ENCODE peak calls at places on chromosomes 4 and X, in five cellular contexts. One of them, this sample, is unnamed.
A peak's percentile ranks its signal among the peaks of the same experiment; 100 is the strongest.

GRCh38 chr4:41146196-41146595 is 68.1 kb downstream of the APBB2 start:
- DNase-seq in activated T-cell treated with anti-CD3 and anti-CD28 coated beads, Interleukin-2, amount 50 U/mL, for 72 hours: no peak
- DNase-seq in fibroblast of villous mesenchyme: no peak
- DNase-seq in myocyte: peak; percentile 41
- DNase-seq in Right ventricle myocardium superior: no peak
- DNase-seq in this sample: no peak

GRCh38 chr4:76380561-76380960 is 40.4 kb downstream of the CCDC158 start:
- DNase-seq in activated T-cell treated with anti-CD3 and anti-CD28 coated beads, Interleukin-2, amount 50 U/mL, for 72 hours: no peak
- DNase-seq in fibroblast of villous mesenchyme: no peak
- DNase-seq in myocyte: no peak
- DNase-seq in Right ventricle myocardium superior: no peak
- DNase-seq in this sample: no peak

GRCh38 chr4:74934822-74935326 is 2.0 kb downstream of the PARM1 start:
- DNase-seq in activated T-cell treated with anti-CD3 and anti-CD28 coated beads, Interleukin-2, amount 50 U/mL, for 72 hours: no peak
- DNase-seq in fibroblast of villous mesenchyme: no peak
- DNase-seq in myocyte: no peak
- DNase-seq in Right ventricle myocardium superior: no peak
- DNase-seq in this sample: no peak

GRCh38 chrX:135328421-135329005 is 19.2 kb downstream of the ETDC start:
- DNase-seq in activated T-cell treated with anti-CD3 and anti-CD28 coated beads, Interleukin-2, amount 50 U/mL, for 72 hours: no peak
- DNase-seq in fibroblast of villous mesenchyme: no peak
- DNase-seq in myocyte: no peak
- DNase-seq in Right ventricle myocardium superior: no peak
- DNase-seq in this sample: no peak

GRCh38 chrX:56288607-56289006 is 56.5 kb downstream of the KLF8 start:
- DNase-seq in activated T-cell treated with anti-CD3 and anti-CD28 coated beads, Interleukin-2, amount 50 U/mL, for 72 hours: no peak
- DNase-seq in fibroblast of villous mesenchyme: no peak
- DNase-seq in myocyte: no peak
- DNase-seq in Right ventricle myocardium superior: no peak
- DNase-seq in this sample: no peak

GRCh38 chr4:109506890-109507289 is 53.2 kb upstream of the MCUB start:
- DNase-seq in activated T-cell treated with anti-CD3 and anti-CD28 coated beads, Interleukin-2, amount 50 U/mL, for 72 hours: no peak
- DNase-seq in fibroblast of villous mesenchyme: no peak
- DNase-seq in myocyte: no peak
- DNase-seq in Right ventricle myocardium superior: no peak
- DNase-seq in this sample: no peak

GRCh38 chrX:140389331-140389730 is 115.5 kb downstream of the SOX3 start:
- DNase-seq in activated T-cell treated with anti-CD3 and anti-CD28 coated beads, Interleukin-2, amount 50 U/mL, for 72 hours: no peak
- DNase-seq in fibroblast of villous mesenchyme: no peak
- DNase-seq in myocyte: no peak
- DNase-seq in Right ventricle myocardium superior: no peak
- DNase-seq in this sample: no peak

GRCh38 chr4:177492022-177492421 is 49.8 kb upstream of the AGA start:
- DNase-seq in activated T-cell treated with anti-CD3 and anti-CD28 coated beads, Interleukin-2, amount 50 U/mL, for 72 hours: no peak
- DNase-seq in fibroblast of villous mesenchyme: no peak
- DNase-seq in myocyte: peak; percentile 30
- DNase-seq in Right ventricle myocardium superior: no peak
- DNase-seq in this sample: no peak

GRCh38 chrX:108122748-108123147 is 31.2 kb downstream of the ATG4A start:
- DNase-seq in activated T-cell treated with anti-CD3 and anti-CD28 coated beads, Interleukin-2, amount 50 U/mL, for 72 hours: no peak
- DNase-seq in fibroblast of villous mesenchyme: peak; percentile 20
- DNase-seq in myocyte: peak; percentile 47
- DNase-seq in Right ventricle myocardium superior: no peak
- DNase-seq in this sample: no peak

GRCh38 chrX:112826020-112826419 is 14.6 kb downstream of the AMOT start:
- DNase-seq in activated T-cell treated with anti-CD3 and anti-CD28 coated beads, Interleukin-2, amount 50 U/mL, for 72 hours: no peak
- DNase-seq in fibroblast of villous mesenchyme: peak; percentile 20
- DNase-seq in myocyte: no peak
- DNase-seq in Right ventricle myocardium superior: no peak
- DNase-seq in this sample: no peak

GRCh38 chr4:3168029-3168428 is 80.9 kb upstream of the MSANTD1 start:
- DNase-seq in activated T-cell treated with anti-CD3 and anti-CD28 coated beads, Interleukin-2, amount 50 U/mL, for 72 hours: no peak
- DNase-seq in fibroblast of villous mesenchyme: peak; percentile 50
- DNase-seq in myocyte: peak; percentile 32
- DNase-seq in Right ventricle myocardium superior: no peak
- DNase-seq in this sample: no peak

GRCh38 chrX:9942086-9942485 is 25.1 kb upstream of the CLDN34 start:
- DNase-seq in activated T-cell treated with anti-CD3 and anti-CD28 coated beads, Interleukin-2, amount 50 U/mL, for 72 hours: peak; percentile 75
- DNase-seq in fibroblast of villous mesenchyme: no peak
- DNase-seq in myocyte: peak; percentile 44
- DNase-seq in Right ventricle myocardium superior: no peak
- DNase-seq in this sample: no peak

GRCh38 chr4:34200535-34200934 is 2043.8 kb downstream of the ARAP2 start:
- DNase-seq in activated T-cell treated with anti-CD3 and anti-CD28 coated beads, Interleukin-2, amount 50 U/mL, for 72 hours: no peak
- DNase-seq in fibroblast of villous mesenchyme: no peak
- DNase-seq in myocyte: no peak
- DNase-seq in Right ventricle myocardium superior: no peak
- DNase-seq in this sample: no peak

GRCh38 chr4:141469392-141469791 is 167.0 kb upstream of the IL15 start:
- DNase-seq in activated T-cell treated with anti-CD3 and anti-CD28 coated beads, Interleukin-2, amount 50 U/mL, for 72 hours: no peak
- DNase-seq in fibroblast of villous mesenchyme: no peak
- DNase-seq in myocyte: no peak
- DNase-seq in Right ventricle myocardium superior: no peak
- DNase-seq in this sample: no peak

GRCh38 chr4:111070390-111070789 is 447.5 kb upstream of the PITX2 start:
- DNase-seq in activated T-cell treated with anti-CD3 and anti-CD28 coated beads, Interleukin-2, amount 50 U/mL, for 72 hours: no peak
- DNase-seq in fibroblast of villous mesenchyme: peak; percentile 8
- DNase-seq in myocyte: peak; percentile 71
- DNase-seq in Right ventricle myocardium superior: no peak
- DNase-seq in this sample: no peak

GRCh38 chrX:38166478-38167083 is 54.1 kb downstream of the SRPX start:
- DNase-seq in activated T-cell treated with anti-CD3 and anti-CD28 coated beads, Interleukin-2, amount 50 U/mL, for 72 hours: peak; percentile 10
- DNase-seq in fibroblast of villous mesenchyme: peak; percentile 51
- DNase-seq in myocyte: peak; percentile 37
- DNase-seq in Right ventricle myocardium superior: no peak
- DNase-seq in this sample: no peak

GRCh38 chr4:88629826-88630225 is 37.5 kb downstream of the HERC3 start:
- DNase-seq in activated T-cell treated with anti-CD3 and anti-CD28 coated beads, Interleukin-2, amount 50 U/mL, for 72 hours: no peak
- DNase-seq in fibroblast of villous mesenchyme: no peak
- DNase-seq in myocyte: no peak
- DNase-seq in Right ventricle myocardium superior: no peak
- DNase-seq in this sample: no peak

GRCh38 chr4:98557497-98557896 is 100.9 kb downstream of the TSPAN5 start:
- DNase-seq in activated T-cell treated with anti-CD3 and anti-CD28 coated beads, Interleukin-2, amount 50 U/mL, for 72 hours: no peak
- DNase-seq in fibroblast of villous mesenchyme: peak; percentile 60
- DNase-seq in myocyte: no peak
- DNase-seq in Right ventricle myocardium superior: no peak
- DNase-seq in this sample: no peak

GRCh38 chrX:105758784-105759183 is 63.6 kb upstream of the NRK start:
- DNase-seq in activated T-cell treated with anti-CD3 and anti-CD28 coated beads, Interleukin-2, amount 50 U/mL, for 72 hours: no peak
- DNase-seq in fibroblast of villous mesenchyme: peak; percentile 2
- DNase-seq in myocyte: peak; percentile 24
- DNase-seq in Right ventricle myocardium superior: no peak
- DNase-seq in this sample: no peak

GRCh38 chrX:25198253-25198652 is 182.5 kb upstream of the ARX start:
- DNase-seq in activated T-cell treated with anti-CD3 and anti-CD28 coated beads, Interleukin-2, amount 50 U/mL, for 72 hours: no peak
- DNase-seq in fibroblast of villous mesenchyme: no peak
- DNase-seq in myocyte: no peak
- DNase-seq in Right ventricle myocardium superior: no peak
- DNase-seq in this sample: no peak

GRCh38 chr4:48141048-48141447 is 7.0 kb upstream of the TXK start:
- DNase-seq in activated T-cell treated with anti-CD3 and anti-CD28 coated beads, Interleukin-2, amount 50 U/mL, for 72 hours: no peak
- DNase-seq in fibroblast of villous mesenchyme: peak; percentile 57
- DNase-seq in myocyte: peak; percentile 50
- DNase-seq in Right ventricle myocardium superior: no peak
- DNase-seq in this sample: no peak

GRCh38 chr4:88166608-88167007 is 8.2 kb upstream of the ABCG2 start:
- DNase-seq in activated T-cell treated with anti-CD3 and anti-CD28 coated beads, Interleukin-2, amount 50 U/mL, for 72 hours: no peak
- DNase-seq in fibroblast of villous mesenchyme: no peak
- DNase-seq in myocyte: no peak
- DNase-seq in Right ventricle myocardium superior: no peak
- DNase-seq in this sample: no peak

GRCh38 chrX:3728454-3728853 is 15.0 kb upstream of the PRKX start:
- DNase-seq in activated T-cell treated with anti-CD3 and anti-CD28 coated beads, Interleukin-2, amount 50 U/mL, for 72 hours: no peak
- DNase-seq in fibroblast of villous mesenchyme: peak; percentile 44
- DNase-seq in myocyte: no peak
- DNase-seq in Right ventricle myocardium superior: no peak
- DNase-seq in this sample: no peak